ENCODE peak calls at places on chromosomes 4 and X, in seven cellular contexts. Z is fibroblast of the aortic adventitia, T is cardiac muscle cell, N is fibroblast of mammary gland, U is astrocyte of the spinal cord, P is GM12878, R is lower leg skin. C is an unnamed sample.
A peak's percentile ranks its signal among the peaks of the same experiment; 100 is the strongest.

GRCh38 chrX:48492293-48492910 is 16.4 kb upstream of the PORCN start:
- DNase-seq in Z (no peak), T (no peak), N (peak; percentile 75), U (peak; percentile 29), P (no peak), R (no peak), C (no peak)

GRCh38 chr4:140070369-140070768 is 83.6 kb downstream of the MAML3 start:
- DNase-seq in Z (no peak), T (no peak), N (no peak), U (no peak), P (no peak), R (no peak), C (no peak)

GRCh38 chr4:87532109-87532508 is 2.9 kb upstream of the SPARCL1 start:
- DNase-seq in Z (no peak), T (no peak), N (no peak), U (no peak), P (no peak), R (no peak), C (no peak)

GRCh38 chr4:5971077-5971447 is 47.2 kb downstream of the C4orf50 start:
- DNase-seq in Z (no peak), T (no peak), N (no peak), U (no peak), P (no peak), R (no peak), C (peak; percentile 80)

GRCh38 chr4:26410385-26411293 is 79.6 kb downstream of the CCKAR start:
- DNase-seq in Z (peak; percentile 79), T (peak; percentile 59), N (peak; percentile 74), U (peak; percentile 72), P (peak; percentile 44), R (peak; percentile 36), C (peak; percentile 21)

GRCh38 chr4:55754754-55755350 is 64.7 kb upstream of the EXOC1L start:
- DNase-seq in Z (peak; percentile 81), T (no peak), N (peak; percentile 80), U (peak; percentile 47), P (no peak), R (no peak), C (no peak)

GRCh38 chr4:38242822-38243384 is 282.7 kb downstream of the PTTG2 start:
- DNase-seq in Z (no peak), T (no peak), N (no peak), U (no peak), P (no peak), R (no peak), C (no peak)

GRCh38 chr4:73917081-73917501 is 47.9 kb downstream of the CXCL1 start:
- DNase-seq in Z (peak; percentile 97), T (no peak), N (peak; percentile 97), U (peak; percentile 97), P (no peak), R (no peak), C (no peak)

GRCh38 chr4:647481-647880 is 22.1 kb downstream of the PDE6B start:
- DNase-seq in Z (no peak), T (no peak), N (no peak), U (no peak), P (no peak), R (no peak), C (no peak)

GRCh38 chr4:70236125-70236524 is 6.3 kb upstream of the CSN3 start:
- DNase-seq in Z (no peak), T (no peak), N (no peak), U (no peak), P (no peak), R (no peak), C (no peak)

GRCh38 chr4:35038079-35038805 is 1206.1 kb downstream of the ARAP2 start:
- DNase-seq in Z (no peak), T (no peak), N (no peak), U (no peak), P (no peak), R (no peak), C (peak; percentile 8)

GRCh38 chr4:2058264-2059033 is 678 bp upstream of the NAT8L start:
- DNase-seq in Z (no peak), T (peak; percentile 75), N (no peak), U (no peak), P (no peak), R (no peak), C (peak; percentile 96)

GRCh38 chr4:125359960-125360628 is 45.3 kb downstream of the FAT4 start:
- DNase-seq in Z (no peak), T (no peak), N (no peak), U (no peak), P (no peak), R (no peak), C (no peak)

GRCh38 chr4:188023682-188024081 is 28.1 kb downstream of the ZFP42 start:
- DNase-seq in Z (no peak), T (no peak), N (no peak), U (no peak), P (no peak), R (no peak), C (no peak)

GRCh38 chr4:26083987-26084386 is 170.0 kb downstream of the SMIM20 start:
- DNase-seq in Z (peak; percentile 87), T (peak; percentile 15), N (peak; percentile 91), U (peak; percentile 89), P (peak; percentile 67), R (no peak), C (no peak)

GRCh38 chr4:121943941-121944340 is 7.9 kb downstream of the TRPC3 start:
- DNase-seq in Z (no peak), T (no peak), N (no peak), U (no peak), P (no peak), R (no peak), C (peak; percentile 72)

GRCh38 chrX:154021131-154021611 is 1.5 kb upstream of the IRAK1 start:
- DNase-seq in Z (peak; percentile 43), T (no peak), N (peak; percentile 74), U (peak; percentile 59), P (no peak), R (no peak), C (peak; percentile 43)

GRCh38 chr4:141609243-141609642 is 27.1 kb upstream of the IL15 start:
- DNase-seq in Z (peak; percentile 21), T (no peak), N (no peak), U (no peak), P (no peak), R (no peak), C (no peak)

GRCh38 chr4:19678763-19679162 is 572.9 kb upstream of the SLIT2 start:
- DNase-seq in Z (peak; percentile 63), T (no peak), N (peak; percentile 61), U (peak; percentile 26), P (no peak), R (no peak), C (no peak)

GRCh38 chr4:143558823-143559756 is 45.6 kb downstream of the SMARCA5 start:
- DNase-seq in Z (peak; percentile 43), T (peak; percentile 57), N (peak; percentile 54), U (peak; percentile 68), P (peak; percentile 50), R (peak; percentile 20), C (peak; percentile 83)

GRCh38 chrX:153474718-153475117 is 4.3 kb upstream of the HAUS7 start:
- DNase-seq in Z (peak; percentile 52), T (no peak), N (peak; percentile 51), U (peak; percentile 63), P (no peak), R (peak; percentile 20), C (peak; percentile 90)

GRCh38 chr4:61427099-61427817 is 227.1 kb downstream of the ADGRL3 start:
- DNase-seq in Z (no peak), T (no peak), N (no peak), U (no peak), P (no peak), R (no peak), C (no peak)

GRCh38 chr4:10157478-10158354 is 41.1 kb upstream of the WDR1 start:
- DNase-seq in Z (peak; percentile 91), T (peak; percentile 74), N (peak; percentile 78), U (peak; percentile 68), P (peak; percentile 9), R (peak; percentile 47), C (peak; percentile 87)

GRCh38 chr4:17058506-17058905 is 160.1 kb upstream of the LDB2 start:
- DNase-seq in Z (peak; percentile 70), T (no peak), N (peak; percentile 81), U (no peak), P (no peak), R (no peak), C (no peak)

GRCh38 chr4:83028976-83029375 is 6.0 kb upstream of the COPS4 start:
- DNase-seq in Z (no peak), T (no peak), N (no peak), U (no peak), P (no peak), R (no peak), C (no peak)

GRCh38 chr4:113686950-113687718 is 74.4 kb downstream of the CAMK2D start:
- DNase-seq in Z (peak; percentile 83), T (no peak), N (peak; percentile 73), U (peak; percentile 78), P (peak; percentile 39), R (no peak), C (no peak)

GRCh38 chrX:69504626-69505612 is 793 bp downstream of the NALF2 start:
- DNase-seq in Z (no peak), T (peak; percentile 36), N (no peak), U (no peak), P (no peak), R (no peak), C (peak; percentile 62)

GRCh38 chrX:69505772-69506616 is 1.9 kb downstream of the NALF2 start:
- DNase-seq in Z (no peak), T (no peak), N (no peak), U (no peak), P (no peak), R (no peak), C (no peak)

GRCh38 chrX:69501433-69501832 is 2.7 kb upstream of the NALF2 start:
- DNase-seq in Z (no peak), T (peak; percentile 5), N (peak; percentile 18), U (no peak), P (no peak), R (no peak), C (peak; percentile 67)

GRCh38 chrX:69503835-69504625 is at the start of gene NALF2:
- DNase-seq in Z (peak; percentile 18), T (peak; percentile 81), N (peak; percentile 36), U (peak; percentile 4), P (no peak), R (peak; percentile 12), C (peak; percentile 89)

GRCh38 chrX:69503228-69503834 is 795 bp upstream of the NALF2 start:
- DNase-seq in Z (no peak), T (no peak), N (peak; percentile 6), U (no peak), P (no peak), R (no peak), C (no peak)
- H3K4me3 ChIP-seq in Z (no peak overlapping the region), T (no peak overlapping the region), N (no peak overlapping the region), U (no peak overlapping the region), P (no peak overlapping the region), R (no peak overlapping the region), C (peak overlapping the region; percentile 63)

GRCh38 chr4:112312610-112313239 is 15.6 kb downstream of the ALPK1 start:
- DNase-seq in Z (no peak), T (no peak), N (no peak), U (no peak), P (peak; percentile 88), R (no peak), C (no peak)
- H3K4me3 ChIP-seq in Z (no peak overlapping the region), T (no peak overlapping the region), N (no peak overlapping the region), U (no peak overlapping the region), P (peak overlapping the region; percentile 70), R (no peak overlapping the region), C (no peak overlapping the region)

GRCh38 chrX:56763556-56764152 is 34.6 kb downstream of the NBDY start:
- DNase-seq in Z (peak; percentile 90), T (no peak), N (peak; percentile 77), U (peak; percentile 39), P (no peak), R (no peak), C (peak; percentile 22)
- H3K4me3 ChIP-seq in Z (peak overlapping the region; percentile 71), T (no peak overlapping the region), N (peak overlapping the region; percentile 59), U (peak overlapping the region; percentile 35), P (peak overlapping the region; percentile 64), R (no peak overlapping the region), C (no peak overlapping the region)

GRCh38 chr4:103098746-103099421 is 750 bp downstream of the BDH2 start:
- DNase-seq in Z (peak; percentile 56), T (peak; percentile 8), N (peak; percentile 27), U (no peak), P (no peak), R (no peak), C (no peak)
- H3K4me3 ChIP-seq in Z (peak overlapping the region; percentile 72), T (peak overlapping the region; percentile 68), N (peak overlapping the region; percentile 63), U (peak overlapping the region; percentile 59), P (peak overlapping the region; percentile 74), R (peak overlapping the region; percentile 7), C (peak overlapping the region; percentile 33)

C was measured in H7.